ENCODE peak calls at places on chromosomes 1 and 21, in six cellular contexts. G is activated CD4-positive, alpha-beta T cell treated with anti-CD3 and anti-CD28 coated beads, Interleukin-2, amount 50 U/mL, for 48 hours; P is activated gamma-delta T cell treated with anti-CD3 and anti-CD28 coated beads, Interleukin-2, amount 50 U/mL, for 16 hours; W is RCC 7860; A is NCI-H2081; K is sigmoid colon. O is an unnamed sample.
A peak's percentile ranks its signal among the peaks of the same experiment; 100 is the strongest.

GRCh38 chr1:232571523-232571922 is 58.4 kb downstream of the SIPA1L2 start:
- DNase-seq in G (no peak), P (no peak), W (no peak), A (no peak), K (no peak), O (no peak)

GRCh38 chr21:16279658-16280581 is 550.1 kb downstream of the USP25 start:
- DNase-seq in G (no peak), P (no peak), W (no peak), A (no peak), K (peak; percentile 75), O (no peak)

GRCh38 chr1:76128096-76128495 is 53.5 kb downstream of the ST6GALNAC3 start:
- DNase-seq in G (no peak), P (no peak), W (no peak), A (no peak), K (no peak), O (no peak)

GRCh38 chr1:9108056-9108665 is 20.7 kb downstream of the GPR157 start:
- DNase-seq in G (no peak), P (no peak), W (no peak), A (no peak), K (peak; percentile 48), O (no peak)

GRCh38 chr1:110420023-110420662 is 12.6 kb upstream of the LAMTOR5 start:
- DNase-seq in G (no peak), P (no peak), W (no peak), A (no peak), K (no peak), O (no peak)

GRCh38 chr1:113369715-113370114 is 20.6 kb upstream of the MAGI3 start:
- DNase-seq in G (no peak), P (no peak), W (no peak), A (no peak), K (no peak), O (no peak)

GRCh38 chr1:29673669-29674624 is 437.6 kb downstream of the PTPRU start:
- DNase-seq in G (no peak), P (no peak), W (no peak), A (no peak), K (no peak), O (no peak)

GRCh38 chr1:43284711-43285110 is 670 bp downstream of the C1orf210 start:
- DNase-seq in G (no peak), P (no peak), W (no peak), A (no peak), K (peak; percentile 32), O (no peak)

GRCh38 chr1:85582687-85583354 is 2.3 kb downstream of the CCN1 start:
- DNase-seq in G (no peak), P (no peak), W (peak; percentile 68), A (no peak), K (no peak), O (no peak)

GRCh38 chr1:1291023-1291528 is 10.8 kb downstream of the SCNN1D start:
- DNase-seq in G (no peak), P (no peak), W (no peak), A (peak; percentile 9), K (no peak), O (no peak)

GRCh38 chr1:116553386-116554115 is 17.3 kb downstream of the CD58 start:
- DNase-seq in G (no peak), P (no peak), W (peak; percentile 67), A (no peak), K (no peak), O (no peak)

GRCh38 chr21:46159841-46160562 is 4.6 kb upstream of the FTCD start:
- DNase-seq in G (no peak), P (no peak), W (no peak), A (no peak), K (peak; percentile 51), O (no peak)

GRCh38 chr1:41347276-41347675 is 14.0 kb upstream of the FOXO6 start:
- DNase-seq in G (no peak), P (no peak), W (no peak), A (no peak), K (no peak), O (no peak)

GRCh38 chr1:205077934-205078311 is 6.3 kb downstream of the TMEM81 start:
- DNase-seq in G (no peak), P (no peak), W (no peak), A (no peak), K (no peak), O (no peak)

GRCh38 chr21:46188226-46189212 is 4.3 kb upstream of the SPATC1L start:
- DNase-seq in G (no peak), P (no peak), W (peak; percentile 63), A (peak; percentile 39), K (peak; percentile 86), O (no peak)

GRCh38 chr1:37392051-37392450 is 82.3 kb upstream of the ZC3H12A start:
- DNase-seq in G (no peak), P (no peak), W (no peak), A (peak; percentile 78), K (no peak), O (no peak)

GRCh38 chr1:39675220-39675619 is 3.3 kb upstream of the NT5C1A start:
- DNase-seq in G (no peak), P (no peak), W (no peak), A (no peak), K (no peak), O (no peak)

GRCh38 chr1:236602171-236602570 is 2.1 kb downstream of the HEATR1 start:
- DNase-seq in G (no peak), P (no peak), W (no peak), A (no peak), K (no peak), O (no peak)

GRCh38 chr1:86701731-86702130 is 2.6 kb upstream of the SH3GLB1 start:
- DNase-seq in G (no peak), P (no peak), W (no peak), A (no peak), K (no peak), O (no peak)

GRCh38 chr1:184150776-184151531 is 99.4 kb downstream of the TSEN15 start:
- DNase-seq in G (no peak), P (no peak), W (peak; percentile 48), A (no peak), K (no peak), O (no peak)

GRCh38 chr1:90370696-90371095 is 346.4 kb downstream of the BARHL2 start:
- DNase-seq in G (no peak), P (no peak), W (peak; percentile 26), A (no peak), K (no peak), O (no peak)

GRCh38 chr1:164794310-164794709 is 235.3 kb downstream of the PBX1 start:
- DNase-seq in G (no peak), P (no peak), W (peak; percentile 56), A (no peak), K (peak; percentile 87), O (no peak)

GRCh38 chr1:43232482-43232881 is 37.3 kb upstream of the TMEM125 start:
- DNase-seq in G (no peak), P (no peak), W (no peak), A (no peak), K (no peak), O (no peak)

GRCh38 chr21:45698493-45698947 is 55.0 kb downstream of the PCBP3 start:
- DNase-seq in G (peak; percentile 34), P (no peak), W (no peak), A (peak; percentile 10), K (peak; percentile 87), O (no peak)

GRCh38 chr1:4851666-4852065 is 197.3 kb downstream of the AJAP1 start:
- DNase-seq in G (no peak), P (no peak), W (no peak), A (no peak), K (no peak), O (no peak)

GRCh38 chr1:150552692-150553278 is 3.6 kb downstream of the ADAMTSL4 start:
- DNase-seq in G (no peak), P (no peak), W (no peak), A (no peak), K (no peak), O (no peak)

GRCh38 chr1:31765041-31765467 is 914 bp upstream of the ADGRB2 start:
- DNase-seq in G (no peak), P (no peak), W (peak; percentile 17), A (peak; percentile 60), K (no peak), O (no peak)

GRCh38 chr1:231020816-231021215 is 19.2 kb downstream of the FAM89A start:
- DNase-seq in G (no peak), P (no peak), W (no peak), A (no peak), K (no peak), O (no peak)

GRCh38 chr1:84632975-84633427 is 57.3 kb downstream of the SSX2IP start:
- DNase-seq in G (no peak), P (no peak), W (peak; percentile 82), A (no peak), K (no peak), O (no peak)

GRCh38 chr1:52659851-52660596 is 27.1 kb downstream of the SHISAL2A start:
- DNase-seq in G (no peak), P (no peak), W (no peak), A (no peak), K (no peak), O (no peak)